ENCODE peak calls at places on chromosome 1, in nine cellular contexts. Q is fibroblast of lung, U is neural progenitor cell, Y is SK-N-SH, Z is HCT116, T is IMR-90, G is HepG2, M is mammary epithelial cell, W is GM23248. R is an unnamed sample.

GRCh38 chr1:21156019-21156418 is 20.7 kb downstream of the EIF4G3 start:
- DNase-seq in Q (no peak), U (no peak), Y (no peak), Z (no peak), T (no peak), G (no peak), M (no peak), W (no peak), R (no peak)

GRCh38 chr1:41919764-41920397 is 1.2 kb upstream of the HIVEP3 start:
- DNase-seq in Q (peak; percentile 18), U (peak; percentile 56), Y (peak; percentile 85), Z (no peak), T (peak; percentile 26), G (no peak), M (no peak), W (peak; percentile 47), R (peak; percentile 37)

GRCh38 chr1:218620956-218621355 is 275.8 kb downstream of the TGFB2 start:
- DNase-seq in Q (peak; percentile 22), U (no peak), Y (no peak), Z (no peak), T (peak; percentile 39), G (peak; percentile 8), M (peak; percentile 36), W (no peak), R (no peak)

GRCh38 chr1:35287807-35288640 is 19.5 kb downstream of the ZMYM4 start:
- DNase-seq in Q (peak; percentile 37), U (no peak), Y (no peak), Z (no peak), T (peak; percentile 63), G (no peak), M (peak; percentile 60), W (peak; percentile 88), R (no peak)

GRCh38 chr1:24713176-24713575 is 32.1 kb upstream of the CLIC4 start:
- DNase-seq in Q (no peak), U (no peak), Y (no peak), Z (no peak), T (no peak), G (no peak), M (no peak), W (peak; percentile 71), R (no peak)

GRCh38 chr1:236394905-236395779 is 1.1 kb downstream of the EDARADD start:
- DNase-seq in Q (peak; percentile 9), U (peak; percentile 71), Y (peak; percentile 78), Z (no peak), T (no peak), G (no peak), M (peak; percentile 72), W (peak; percentile 45), R (peak; percentile 44)

GRCh38 chr1:167541610-167542009 is 12.0 kb downstream of the CREG1 start:
- DNase-seq in Q (no peak), U (no peak), Y (no peak), Z (no peak), T (peak; percentile 23), G (no peak), M (no peak), W (no peak), R (no peak)

GRCh38 chr1:208628298-208628914 is 384.2 kb upstream of the PLXNA2 start:
- DNase-seq in Q (no peak), U (no peak), Y (no peak), Z (no peak), T (no peak), G (no peak), M (no peak), W (no peak), R (no peak)

GRCh38 chr1:38046333-38046883 is at the start of gene POU3F1:
- DNase-seq in Q (no peak), U (peak; percentile 97), Y (peak; percentile 50), Z (no peak), T (no peak), G (no peak), M (no peak), W (no peak), R (no peak)

GRCh38 chr1:241706967-241707366 is 54.9 kb downstream of the WDR64 start:
- DNase-seq in Q (no peak), U (no peak), Y (no peak), Z (peak; percentile 42), T (no peak), G (no peak), M (peak; percentile 92), W (peak; percentile 86), R (no peak)

GRCh38 chr1:6614953-6615785 is 1.6 kb downstream of the PHF13 start:
- DNase-seq in Q (no peak), U (peak; percentile 41), Y (peak; percentile 59), Z (no peak), T (no peak), G (no peak), M (no peak), W (peak; percentile 49), R (peak; percentile 46)

GRCh38 chr1:153933420-153933819 is 10.6 kb upstream of the GATAD2B start:
- DNase-seq in Q (no peak), U (no peak), Y (peak; percentile 16), Z (no peak), T (no peak), G (no peak), M (no peak), W (no peak), R (no peak)

GRCh38 chr1:15676688-15677661 is 7.1 kb upstream of the PLEKHM2 start:
- DNase-seq in Q (no peak), U (no peak), Y (no peak), Z (no peak), T (no peak), G (no peak), M (no peak), W (no peak), R (no peak)

GRCh38 chr1:44650159-44650831 is 24.0 kb downstream of the TMEM53 start:
- DNase-seq in Q (no peak), U (peak; percentile 88), Y (peak; percentile 81), Z (no peak), T (no peak), G (no peak), M (no peak), W (no peak), R (peak; percentile 77)

GRCh38 chr1:162019006-162019405 is 4.7 kb downstream of the OLFML2B start:
- DNase-seq in Q (peak; percentile 64), U (no peak), Y (peak; percentile 51), Z (no peak), T (peak; percentile 73), G (no peak), M (peak; percentile 75), W (peak; percentile 85), R (no peak)

DNA sequence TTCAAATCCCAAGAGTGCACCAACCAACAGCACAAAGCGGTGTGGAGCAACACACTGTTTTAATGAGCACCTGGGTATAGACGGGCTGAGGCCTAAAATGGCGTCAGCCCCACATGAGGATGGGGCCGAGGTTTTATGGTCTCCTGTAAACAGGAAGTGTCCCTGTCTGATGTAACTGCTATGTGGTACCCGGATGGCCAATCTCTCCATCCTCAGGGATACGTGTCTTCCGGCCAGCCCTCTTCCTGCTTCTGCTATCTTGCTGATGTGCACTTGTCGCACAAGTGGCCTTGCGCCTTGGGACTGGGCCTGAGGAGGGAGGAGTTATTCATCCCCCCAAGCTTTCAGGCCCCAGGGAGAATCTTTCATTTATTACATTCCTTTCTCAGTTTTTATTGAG is 73.5 kb downstream of the CNST start:
- DNase-seq in Q (no peak), U (no peak), Y (no peak), Z (no peak), T (no peak), G (no peak), M (no peak), W (no peak), R (no peak)
- H3K9me3 ChIP-seq in Q (no peaks in the 10 kb centered on the region), U (no peaks in the 10 kb centered on the region), Y (no peaks in the 10 kb centered on the region), Z (no peaks in the 10 kb centered on the region), T (no peaks in the 10 kb centered on the region), G (no peaks in the 10 kb centered on the region), M (no peaks in the 10 kb centered on the region), W (no peaks in the 10 kb centered on the region), R (no peaks in the 10 kb centered on the region)

GRCh38 chr1:201614262-201615015 is 75.5 kb downstream of the NAV1 start:
- DNase-seq in Q (peak; percentile 54), U (peak; percentile 91), Y (no peak), Z (no peak), T (peak; percentile 33), G (no peak), M (no peak), W (peak; percentile 59), R (peak; percentile 64)
- H4K20me1 ChIP-seq in Q (no peaks in the 10 kb centered on the region), U (peaks cover 41% of the 10 kb centered on the region), Y (peaks cover 97% of the 10 kb centered on the region), Z (no peaks in the 10 kb centered on the region), T (peaks cover 66% of the 10 kb centered on the region), G (peaks cover 2% of the 10 kb centered on the region), M (no peaks in the 10 kb centered on the region), W (peaks cover 3% of the 10 kb centered on the region), R (no peaks in the 10 kb centered on the region)

GRCh38 chr1:186775031-186775430 is 53.7 kb upstream of the PLA2G4A start:
- DNase-seq in Q (no peak), U (no peak), Y (no peak), Z (no peak), T (no peak), G (no peak), M (no peak), W (no peak), R (no peak)
- H3K9me3 ChIP-seq in Q (no peaks in the 10 kb centered on the region), U (no peaks in the 10 kb centered on the region), Y (no peaks in the 10 kb centered on the region), Z (no peaks in the 10 kb centered on the region), T (no peaks in the 10 kb centered on the region), G (no peaks in the 10 kb centered on the region), M (no peaks in the 10 kb centered on the region), W (no peaks in the 10 kb centered on the region), R (no peaks in the 10 kb centered on the region)

GRCh38 chr1:39575191-39576015 is 1.2 kb downstream of the PABPC4 start:
- DNase-seq in Q (peak; percentile 63), U (peak; percentile 69), Y (peak; percentile 76), Z (no peak), T (peak; percentile 81), G (peak; percentile 16), M (peak; percentile 41), W (peak; percentile 89), R (peak; percentile 69)
- H4K20me1 ChIP-seq in Q (peaks cover 11% of the 10 kb centered on the region), U (peaks cover 58% of the 10 kb centered on the region), Y (peaks cover 57% of the 10 kb centered on the region), Z (peaks cover 37% of the 10 kb centered on the region), T (peaks cover 57% of the 10 kb centered on the region), G (peaks cover 44% of the 10 kb centered on the region), M (peaks cover 23% of the 10 kb centered on the region), W (peaks cover 33% of the 10 kb centered on the region), R (peaks cover 57% of the 10 kb centered on the region)

GRCh38 chr1:3943806-3944620 is 43.9 kb upstream of the C1orf174 start:
- DNase-seq in Q (no peak), U (no peak), Y (no peak), Z (no peak), T (no peak), G (no peak), M (no peak), W (no peak), R (no peak)
- H3K9me3 ChIP-seq in Q (no peaks in the 10 kb centered on the region), U (no peaks in the 10 kb centered on the region), Y (no peaks in the 10 kb centered on the region), Z (no peaks in the 10 kb centered on the region), T (peaks cover 51% of the 10 kb centered on the region), G (no peaks in the 10 kb centered on the region), M (peaks cover 14% of the 10 kb centered on the region), W (no peaks in the 10 kb centered on the region), R (no peaks in the 10 kb centered on the region)

GRCh38 chr1:165392634-165393571 is 36.4 kb upstream of the LMX1A start:
- DNase-seq in Q (peak; percentile 92), U (peak; percentile 93), Y (peak; percentile 78), Z (peak; percentile 55), T (peak; percentile 82), G (peak; percentile 35), M (peak; percentile 87), W (peak; percentile 95), R (peak; percentile 88)
- H4K20me1 ChIP-seq in Q (no peaks in the 10 kb centered on the region), U (no peaks in the 10 kb centered on the region), Y (no peaks in the 10 kb centered on the region), Z (no peaks in the 10 kb centered on the region), T (no peaks in the 10 kb centered on the region), G (no peaks in the 10 kb centered on the region), M (peaks cover 2% of the 10 kb centered on the region), W (no peaks in the 10 kb centered on the region), R (no peaks in the 10 kb centered on the region)

GRCh38 chr1:53075761-53076163 is 13.7 kb downstream of the PODN start:
- DNase-seq in Q (no peak), U (no peak), Y (peak; percentile 20), Z (no peak), T (no peak), G (peak; percentile 7), M (no peak), W (no peak), R (no peak)
- H3K9me3 ChIP-seq in Q (no peaks in the 10 kb centered on the region), U (no peaks in the 10 kb centered on the region), Y (no peaks in the 10 kb centered on the region), Z (no peaks in the 10 kb centered on the region), T (no peaks in the 10 kb centered on the region), G (no peaks in the 10 kb centered on the region), M (no peaks in the 10 kb centered on the region), W (no peaks in the 10 kb centered on the region), R (no peaks in the 10 kb centered on the region)